ENCODE peak calls at places on chromosomes 2 and 18, in four cellular contexts. Z, C, R and I are unnamed samples. For H3K27me3, the result is how much of the 10 kb centered on the place peaks cover.

GRCh38 chr2:19059076-19059475 is 299.3 kb downstream of the OSR1 start:
- DNase-seq in Z (no peak), C (no peak), R (peak), I (no peak)

GRCh38 chr2:33911327-33911726 is 312.2 kb upstream of the FAM98A start:
- DNase-seq in Z (no peak), C (no peak), R (no peak), I (no peak)

GRCh38 chr2:173580351-173580750 is 225.7 kb downstream of the CDCA7 start:
- DNase-seq in Z (no peak), C (no peak), R (no peak), I (no peak)

GRCh38 chr18:72799106-72799505 is 68.7 kb downstream of the NETO1 start:
- DNase-seq in Z (no peak), C (no peak), R (no peak), I (no peak)

GRCh38 chr18:12907258-12907925 is 23.4 kb upstream of the PTPN2 start:
- DNase-seq in Z (no peak), C (no peak), R (no peak), I (no peak)

GRCh38 chr2:232515599-232515998 is 4.6 kb upstream of the PRSS56 start:
- DNase-seq in Z (no peak), C (no peak), R (no peak), I (no peak)

GRCh38 chr18:31819106-31819924 is 58.6 kb upstream of the SLC25A52 start:
- DNase-seq in Z (no peak), C (no peak), R (no peak), I (no peak)

GRCh38 chr2:23138686-23139085 is 246.3 kb upstream of the KLHL29 start:
- DNase-seq in Z (no peak), C (no peak), R (no peak), I (no peak)

GRCh38 chr2:25043241-25043867 is 1.5 kb downstream of the EFR3B start:
- DNase-seq in Z (no peak), C (no peak), R (no peak), I (no peak)

GRCh38 chr2:24832526-24832925 is 39.3 kb downstream of the CENPO start:
- DNase-seq in Z (no peak), C (no peak), R (no peak), I (no peak)

GRCh38 chr2:15640291-15640711 is 48.6 kb downstream of the DDX1 start:
- DNase-seq in Z (peak), C (no peak), R (no peak), I (no peak)

GRCh38 chr2:153543639-153544071 is 65.1 kb upstream of the RPRM start:
- DNase-seq in Z (no peak), C (no peak), R (no peak), I (no peak)

GRCh38 chr2:1701556-1702185 is 42.6 kb downstream of the PXDN start:
- DNase-seq in Z (no peak), C (no peak), R (no peak), I (no peak)

GRCh38 chr2:157895531-157895930 is 19.4 kb upstream of the ACVR1 start:
- DNase-seq in Z (no peak), C (no peak), R (no peak), I (no peak)

GRCh38 chr2:149049142-149049541 is 10.6 kb downstream of the LYPD6B start:
- DNase-seq in Z (no peak), C (no peak), R (no peak), I (no peak)

GRCh38 chr2:63751901-63752300 is 89.8 kb upstream of the UGP2 start:
- DNase-seq in Z (no peak), C (no peak), R (no peak), I (no peak)

GRCh38 chr18:12327510-12328178 is 19.6 kb downstream of the TUBB6 start:
- DNase-seq in Z (peak), C (peak), R (peak), I (peak)

GRCh38 chr18:57150828-57151227 is 3.9 kb downstream of the BOD1L2 start:
- DNase-seq in Z (no peak), C (no peak), R (no peak), I (no peak)

GRCh38 chr2:222052934-222053367 is 245.8 kb downstream of the PAX3 start:
- DNase-seq in Z (no peak), C (no peak), R (no peak), I (no peak)

GRCh38 chr2:85585781-85586105 is 1.5 kb downstream of the VAMP5 start:
- DNase-seq in Z (no peak), C (no peak), R (no peak), I (no peak)

GRCh38 chr2:40372586-40372985 is 79.3 kb downstream of the SLC8A1 start:
- DNase-seq in Z (no peak), C (no peak), R (no peak), I (no peak)

GRCh38 chr2:156399950-156400703 is 36.1 kb upstream of the GPD2 start:
- DNase-seq in Z (peak), C (peak), R (peak), I (no peak)

GRCh38 chr2:152609699-152610098 is 107.6 kb downstream of the PRPF40A start:
- DNase-seq in Z (no peak), C (no peak), R (no peak), I (no peak)

GRCh38 chr2:129892360-129892759 is 87.1 kb upstream of the RAB6C start:
- DNase-seq in Z (no peak), C (no peak), R (no peak), I (no peak)

GRCh38 chr18:57806201-57806890 is 3.2 kb upstream of the ATP8B1 start:
- DNase-seq in Z (no peak), C (no peak), R (no peak), I (no peak)

GRCh38 chr2:236673823-236674185 is 104.2 kb downstream of the ACKR3 start:
- DNase-seq in Z (no peak), C (no peak), R (no peak), I (no peak)

GRCh38 chr18:62744076-62744705 is 28.9 kb downstream of the PHLPP1 start:
- DNase-seq in Z (no peak), C (no peak), R (no peak), I (no peak)

GRCh38 chr2:95317123-95317500 is 20.0 kb downstream of the KCNIP3 start:
- DNase-seq in Z (no peak), C (no peak), R (no peak), I (no peak)

GRCh38 chr2:58156780-58157179 is 84.3 kb downstream of the FANCL start:
- DNase-seq in Z (no peak), C (no peak), R (no peak), I (no peak)

GRCh38 chr2:64922482-64923384 is 66.5 kb upstream of the SLC1A4 start:
- DNase-seq in Z (no peak), C (peak), R (no peak), I (no peak)

GRCh38 chr18:43662657-43663056 is 385.4 kb upstream of the SYT4 start:
- DNase-seq in Z (no peak), C (no peak), R (no peak), I (no peak)

GRCh38 chr2:205701509-205701908 is 19.2 kb downstream of the NRP2 start:
- DNase-seq in Z (no peak), C (no peak), R (no peak), I (no peak)

GRCh38 chr2:214808481-214808931 is 977 bp downstream of the BARD1 start:
- DNase-seq in Z (no peak), C (no peak), R (no peak), I (no peak)

GRCh38 chr2:86790134-86790827 is 432 bp downstream of the CD8A start:
- DNase-seq in Z (no peak), C (peak), R (no peak), I (no peak)

DNA sequence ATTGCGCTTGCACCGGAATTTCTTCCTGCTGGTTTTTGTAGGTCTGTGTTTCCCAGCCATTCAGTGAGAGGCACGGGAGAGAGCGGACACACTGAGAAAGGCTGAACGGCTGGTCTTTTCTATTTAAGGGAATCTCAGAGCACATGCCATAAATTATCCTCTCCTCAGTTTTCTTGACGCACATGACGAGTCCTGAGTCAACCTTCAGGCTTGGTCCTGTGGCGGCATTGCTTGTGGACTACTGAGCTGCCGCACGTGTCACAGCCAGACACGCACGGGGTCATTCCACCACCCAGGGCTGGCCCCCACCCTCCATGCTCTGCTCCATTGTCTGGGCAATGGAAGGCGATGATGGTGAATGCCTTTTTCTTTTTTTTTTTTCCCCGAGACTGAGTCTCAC is 519.3 kb upstream of the ID2 start:
- DNase-seq in Z (no peak), C (no peak), R (no peak), I (no peak)
- H3K27me3 ChIP-seq in Z (under half), C (under half), R (under half), I (under half)

DNA sequence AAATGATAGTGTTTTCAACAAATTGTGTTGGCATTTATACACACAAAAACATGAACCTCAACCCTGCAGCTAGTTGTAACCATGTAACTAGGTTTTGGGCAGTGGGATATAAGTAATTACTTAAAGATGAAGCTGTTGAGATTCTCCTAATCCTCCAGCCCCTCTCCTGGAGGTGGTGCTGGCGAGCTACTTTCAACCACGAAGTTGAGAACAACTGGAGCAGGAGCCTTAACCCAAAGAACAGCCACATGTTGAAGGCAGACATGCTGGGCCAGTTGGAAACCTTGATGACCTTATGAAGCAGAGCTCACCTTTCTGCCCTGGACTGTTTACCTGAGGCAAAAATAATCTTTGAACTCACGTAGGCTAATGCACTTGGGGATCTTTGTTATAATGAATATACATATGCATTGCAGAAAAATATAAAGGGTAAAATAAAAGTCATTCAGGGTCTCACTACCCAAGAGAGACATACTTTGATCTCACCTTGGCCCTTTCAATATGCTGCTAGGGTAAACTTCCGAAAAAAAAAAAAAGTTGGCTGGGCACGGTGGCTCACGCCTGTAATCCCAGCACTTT is 89.6 kb upstream of the NPAS2 start:
- DNase-seq in Z (no peak), C (peak), R (no peak), I (peak)
- TF ChIP-seq CTCF in Z (no peak), C (peak), R (peak), I (no peak)

GRCh38 chr2:238165288-238165921 is 6.6 kb downstream of the ERFE start:
- DNase-seq in Z (no peak), C (no peak), R (no peak), I (no peak)
- H3K27me3 ChIP-seq in Z (under half), C (under half), R (under half), I (under half)

DNA sequence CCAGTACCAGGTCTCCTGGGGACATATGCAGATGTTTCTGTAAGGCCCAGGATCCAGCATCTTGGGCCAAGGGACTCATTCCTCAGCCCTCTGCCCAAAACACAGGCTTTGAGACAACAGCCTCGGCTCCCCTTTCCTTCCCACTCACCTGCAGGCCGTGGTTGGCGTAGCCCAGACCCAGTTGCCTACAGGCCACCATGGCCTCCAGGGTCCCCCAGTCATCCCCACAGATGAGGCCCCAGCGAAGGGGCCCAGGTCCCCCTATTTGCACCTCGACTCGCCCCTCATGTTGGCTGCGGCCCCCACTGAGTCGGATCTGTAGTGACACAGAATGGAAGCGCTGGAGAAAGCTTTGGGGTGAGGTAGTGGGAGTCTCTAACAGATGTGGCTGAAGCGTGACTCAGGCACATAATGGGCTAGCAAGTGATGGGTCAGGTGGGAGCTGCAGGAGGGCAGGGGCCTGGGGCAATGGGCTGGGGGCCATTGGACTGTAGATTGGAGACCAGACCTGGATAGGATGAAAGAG is 5.8 kb downstream of the HTRA2 start:
- DNase-seq in Z (no peak), C (no peak), R (no peak), I (no peak)
- TF ChIP-seq CTCF in Z (no peak), C (no peak), R (no peak), I (no peak)

GRCh38 chr18:48835119-48835518 is 115.6 kb downstream of the SMAD7 start:
- DNase-seq in Z (no peak), C (peak), R (peak), I (peak)
- H3K27me3 ChIP-seq in Z (under half), C (under half), R (under half), I (under half)

DNA sequence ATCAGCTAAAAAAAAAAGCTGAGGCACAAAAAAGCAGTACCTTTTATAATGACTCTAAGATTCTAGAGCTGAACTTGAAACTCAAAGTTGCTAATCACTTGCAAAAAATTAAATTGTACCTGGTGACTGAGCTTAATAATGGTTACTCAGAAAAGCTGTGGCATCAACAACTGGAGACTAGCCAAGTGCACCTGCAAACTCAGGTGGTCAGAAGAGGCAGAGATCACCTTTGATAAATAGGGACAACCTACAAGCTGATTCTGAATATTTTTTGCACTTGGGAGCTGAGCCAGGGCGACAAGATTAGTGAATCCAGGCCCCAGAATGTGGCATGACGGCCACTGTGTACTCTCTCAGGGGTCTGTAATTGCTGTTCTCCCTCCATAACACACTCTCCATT is 3.0 kb downstream of the ABHD3 start:
- DNase-seq in Z (no peak), C (no peak), R (no peak), I (no peak)
- TF ChIP-seq CTCF in Z (no peak), C (no peak), R (no peak), I (no peak)

GRCh38 chr2:239871481-239872435 is 153.4 kb downstream of the NDUFA10 start:
- DNase-seq in Z (no peak), C (no peak), R (peak), I (no peak)
- H3K27me3 ChIP-seq in Z (under half), C (under half), R (under half), I (under half)

DNA sequence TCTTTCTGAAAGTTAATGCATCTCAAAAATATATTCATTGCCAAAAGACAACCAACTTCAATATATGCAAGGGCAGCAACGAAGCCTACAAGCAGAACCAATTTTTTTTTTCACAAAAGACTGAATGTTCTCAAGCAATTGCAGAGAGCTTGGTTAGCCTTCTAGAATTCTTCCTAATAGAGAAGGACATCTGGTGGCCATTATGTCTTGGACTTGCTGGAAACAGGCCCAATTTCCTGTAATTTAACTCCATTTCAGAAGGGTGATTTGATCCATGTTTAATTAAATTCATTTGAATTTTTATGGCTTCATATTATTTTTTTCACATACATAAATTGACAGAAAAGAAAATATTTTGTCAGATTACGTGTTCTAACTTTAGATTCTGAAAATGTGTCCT is 208.0 kb downstream of the TPGS2 start:
- DNase-seq in Z (no peak), C (no peak), R (no peak), I (no peak)
- TF ChIP-seq CTCF in Z (no peak), C (no peak), R (no peak), I (no peak)

GRCh38 chr2:172085460-172086159 is at the start of gene DLX1:
- DNase-seq in Z (no peak), C (no peak), R (no peak), I (no peak)
- H3K27me3 ChIP-seq in Z (under half), C (half or more), R (under half), I (half or more)